ENCODE peak calls at places on chromosomes 5 and 9, in six cellular contexts. X is H9; U is Right ventricle myocardium superior; A is AG04450; F is aorta; T is effector CD4-positive, alpha-beta T cell. Y is an unnamed sample.
A peak's percentile ranks its signal among the peaks of the same experiment; 100 is the strongest.

GRCh38 chr5:131064669-131065371 is 100.2 kb downstream of the HINT1 start:
- DNase-seq in X (no peak), U (no peak), A (no peak), F (no peak), T (no peak), Y (no peak)

GRCh38 chr9:127779136-127779981 is 893 bp upstream of the SH2D3C start:
- DNase-seq in X (no peak), U (no peak), A (no peak), F (no peak), T (peak; percentile 36), Y (no peak)

GRCh38 chr5:172170251-172170701 is 17.7 kb downstream of the STK10 start:
- DNase-seq in X (no peak), U (peak; percentile 52), A (no peak), F (no peak), T (no peak), Y (peak; percentile 60)

GRCh38 chr5:57532513-57533497 is 50.2 kb upstream of the ACTBL2 start:
- DNase-seq in X (no peak), U (no peak), A (no peak), F (no peak), T (no peak), Y (no peak)

GRCh38 chr5:171825046-171825445 is 39.4 kb downstream of the SMIM23 start:
- DNase-seq in X (no peak), U (no peak), A (no peak), F (no peak), T (no peak), Y (no peak)

GRCh38 chr5:76517334-76517733 is 105.9 kb downstream of the F2RL2 start:
- DNase-seq in X (no peak), U (no peak), A (no peak), F (no peak), T (no peak), Y (no peak)

GRCh38 chr9:72586388-72587160 is 65.2 kb downstream of the TMC1 start:
- DNase-seq in X (no peak), U (no peak), A (peak; percentile 37), F (no peak), T (no peak), Y (no peak)

GRCh38 chr9:94847486-94847885 is 121.0 kb downstream of the AOPEP start:
- DNase-seq in X (no peak), U (no peak), A (peak; percentile 57), F (no peak), T (no peak), Y (no peak)

GRCh38 chr5:88881566-88881965 is 1.4 kb downstream of the MEF2C start:
- DNase-seq in X (no peak), U (no peak), A (no peak), F (no peak), T (no peak), Y (no peak)

GRCh38 chr9:93010056-93010455 is 48.4 kb upstream of the SUSD3 start:
- DNase-seq in X (peak; percentile 27), U (no peak), A (no peak), F (no peak), T (no peak), Y (no peak)

GRCh38 chr5:136985785-136986475 is 513.2 kb downstream of the SPOCK1 start:
- DNase-seq in X (no peak), U (no peak), A (no peak), F (no peak), T (no peak), Y (no peak)

GRCh38 chr9:126128494-126129142 is 198.0 kb upstream of the MVB12B start:
- DNase-seq in X (peak; percentile 9), U (no peak), A (no peak), F (no peak), T (no peak), Y (no peak)